ENCODE peak calls at places on chromosomes 12 and 14, in nine cellular contexts. Y is stromal cell of bone marrow; J is heart right ventricle; L is T-helper 2 cell; C is uterus; U is fibroblast of pulmonary artery; M is choroid plexus epithelial cell; R is activated T-helper 1 cell treated with anti-CD3 and anti-CD28 coated beads, Interleukin-2, amount 50 U/mL, for 16 hours; H is stimulated activated CD8-positive, alpha-beta memory T cell treated with anti-CD3 and anti-CD28 coated beads, Interleukin-15, amount 100 ng/mL, for 24 hours. O is an unnamed sample.

GRCh38 chr12:45216983-45217485 is 1.1 kb downstream of the ANO6 start:
- DNase-seq in Y (no peak), J (no peak), L (no peak), C (no peak), U (no peak), M (peak; percentile 18), R (no peak), H (no peak), O (no peak)

GRCh38 chr12:93376436-93377251 is 1.1 kb upstream of the NUDT4 start:
- DNase-seq in Y (peak; percentile 58), J (peak; percentile 34), L (no peak), C (peak; percentile 28), U (peak; percentile 48), M (peak; percentile 68), R (no peak), H (no peak), O (no peak)

GRCh38 chr12:41621288-41621687 is 433.2 kb downstream of the PDZRN4 start:
- DNase-seq in Y (no peak), J (no peak), L (no peak), C (no peak), U (no peak), M (no peak), R (no peak), H (no peak), O (no peak)

GRCh38 chr12:88763536-88764100 is 183.3 kb upstream of the KITLG start:
- DNase-seq in Y (no peak), J (no peak), L (no peak), C (no peak), U (no peak), M (peak; percentile 10), R (no peak), H (no peak), O (no peak)

GRCh38 chr14:74571901-74572828 is 39.9 kb downstream of the LTBP2 start:
- DNase-seq in Y (peak; percentile 98), J (no peak), L (no peak), C (peak; percentile 55), U (peak; percentile 99), M (peak; percentile 99), R (no peak), H (no peak), O (peak; percentile 85)

GRCh38 chr14:69855180-69855817 is 23.9 kb upstream of the SMOC1 start:
- DNase-seq in Y (no peak), J (no peak), L (no peak), C (no peak), U (no peak), M (peak; percentile 29), R (no peak), H (no peak), O (no peak)

GRCh38 chr12:39807043-39807442 is 187.4 kb upstream of the ABCD2 start:
- DNase-seq in Y (no peak), J (no peak), L (no peak), C (no peak), U (peak; percentile 49), M (peak; percentile 30), R (no peak), H (no peak), O (no peak)

GRCh38 chr12:66428261-66428660 is 126.0 kb downstream of the HELB start:
- DNase-seq in Y (no peak), J (no peak), L (no peak), C (no peak), U (no peak), M (no peak), R (no peak), H (no peak), O (no peak)

GRCh38 chr14:102544745-102545460 is 35.3 kb upstream of the ANKRD9 start:
- DNase-seq in Y (no peak), J (no peak), L (no peak), C (no peak), U (no peak), M (no peak), R (no peak), H (no peak), O (no peak)

GRCh38 chr14:75190023-75190422 is 13.6 kb upstream of the TMED10 start:
- DNase-seq in Y (no peak), J (no peak), L (no peak), C (no peak), U (no peak), M (no peak), R (no peak), H (no peak), O (no peak)